ENCODE peak calls at places on chromosomes 16 and 17, in nine cellular contexts. N, R, T, P, K, J, C, W and O are unnamed samples.
A peak's percentile ranks its signal among the peaks of the same experiment; 100 is the strongest.

GRCh38 chr16:81478876-81479496 is 34.4 kb downstream of the CMIP start:
- DNase-seq in N (peak; percentile 53), R (peak; percentile 86), T (no peak), P (no peak), K (no peak), J (peak; percentile 69), C (no peak), W (peak; percentile 70), O (no peak)

GRCh38 chr17:50100921-50101345 is 5.8 kb downstream of the PDK2 start:
- DNase-seq in N (peak; percentile 63), R (no peak), T (no peak), P (no peak), K (no peak), J (peak; percentile 58), C (peak; percentile 34), W (no peak), O (no peak)

GRCh38 chr17:73309727-73310555 is 1.9 kb downstream of the CDC42EP4 start:
- DNase-seq in N (peak; percentile 88), R (peak; percentile 67), T (no peak), P (no peak), K (peak; percentile 84), J (no peak), C (no peak), W (no peak), O (no peak)

GRCh38 chr16:369866-370436 is 387 bp downstream of the MRPL28 start:
- DNase-seq in N (no peak), R (no peak), T (no peak), P (peak; percentile 63), K (peak; percentile 47), J (no peak), C (no peak), W (no peak), O (no peak)

GRCh38 chr17:57143341-57143740 is 58.3 kb downstream of the AKAP1 start:
- DNase-seq in N (no peak), R (no peak), T (no peak), P (no peak), K (no peak), J (no peak), C (no peak), W (no peak), O (no peak)

GRCh38 chr16:65572156-65572555 is 450.3 kb upstream of the CDH11 start:
- DNase-seq in N (no peak), R (no peak), T (no peak), P (no peak), K (no peak), J (no peak), C (peak; percentile 88), W (no peak), O (no peak)

GRCh38 chr16:715448-716249 is 731 bp downstream of the METRN start:
- DNase-seq in N (no peak), R (no peak), T (no peak), P (no peak), K (peak; percentile 83), J (no peak), C (no peak), W (no peak), O (no peak)

GRCh38 chr17:79427621-79428539 is 183.0 kb downstream of the RBFOX3 start:
- DNase-seq in N (no peak), R (no peak), T (no peak), P (no peak), K (no peak), J (no peak), C (no peak), W (no peak), O (no peak)

GRCh38 chr17:76523084-76524037 is 14.1 kb downstream of the CYGB start:
- DNase-seq in N (peak; percentile 71), R (peak; percentile 85), T (peak; percentile 85), P (no peak), K (peak; percentile 86), J (peak; percentile 75), C (peak; percentile 50), W (no peak), O (no peak)

GRCh38 chr17:16037636-16038035 is 38.0 kb downstream of the TTC19 start:
- DNase-seq in N (no peak), R (no peak), T (no peak), P (no peak), K (no peak), J (no peak), C (peak; percentile 27), W (no peak), O (no peak)

GRCh38 chr17:60372790-60373483 is 19.0 kb downstream of the USP32 start:
- DNase-seq in N (no peak), R (no peak), T (no peak), P (no peak), K (no peak), J (no peak), C (peak; percentile 87), W (no peak), O (no peak)

GRCh38 chr16:72961863-72962262 is 86.1 kb downstream of the ZFHX3 start:
- DNase-seq in N (no peak), R (no peak), T (no peak), P (no peak), K (no peak), J (no peak), C (no peak), W (no peak), O (peak; percentile 13)

GRCh38 chr16:70804153-70804728 is 3.3 kb upstream of the VAC14 start:
- DNase-seq in N (no peak), R (no peak), T (no peak), P (no peak), K (no peak), J (no peak), C (peak; percentile 93), W (no peak), O (no peak)

GRCh38 chr17:3818786-3819185 is 17.8 kb upstream of the ITGAE start:
- DNase-seq in N (no peak), R (no peak), T (no peak), P (no peak), K (no peak), J (no peak), C (no peak), W (no peak), O (no peak)

GRCh38 chr17:57861000-57861736 is 11.3 kb upstream of the MRPS23 start:
- DNase-seq in N (peak; percentile 91), R (peak; percentile 82), T (no peak), P (peak; percentile 83), K (peak; percentile 41), J (peak; percentile 78), C (peak; percentile 60), W (peak; percentile 76), O (peak; percentile 74)

GRCh38 chr17:47987240-47987835 is 16.4 kb downstream of the CDK5RAP3 start:
- DNase-seq in N (peak; percentile 58), R (no peak), T (no peak), P (no peak), K (peak; percentile 91), J (peak; percentile 48), C (no peak), W (peak; percentile 64), O (no peak)

GRCh38 chr17:41919165-41919817 is 540 bp upstream of the ACLY start:
- DNase-seq in N (no peak), R (peak; percentile 59), T (no peak), P (no peak), K (peak; percentile 85), J (no peak), C (no peak), W (peak; percentile 57), O (peak; percentile 90)
- H3K4me1 ChIP-seq in N (peaks cover 41% of the 10 kb centered on the region), R (peaks cover 46% of the 10 kb centered on the region), T (peaks cover 7% of the 10 kb centered on the region), P (peaks cover 40% of the 10 kb centered on the region), K (peaks cover 43% of the 10 kb centered on the region), J (peaks cover 30% of the 10 kb centered on the region), C (peaks cover 23% of the 10 kb centered on the region), W (no peaks in the 10 kb centered on the region), O (no peaks in the 10 kb centered on the region)

DNA sequence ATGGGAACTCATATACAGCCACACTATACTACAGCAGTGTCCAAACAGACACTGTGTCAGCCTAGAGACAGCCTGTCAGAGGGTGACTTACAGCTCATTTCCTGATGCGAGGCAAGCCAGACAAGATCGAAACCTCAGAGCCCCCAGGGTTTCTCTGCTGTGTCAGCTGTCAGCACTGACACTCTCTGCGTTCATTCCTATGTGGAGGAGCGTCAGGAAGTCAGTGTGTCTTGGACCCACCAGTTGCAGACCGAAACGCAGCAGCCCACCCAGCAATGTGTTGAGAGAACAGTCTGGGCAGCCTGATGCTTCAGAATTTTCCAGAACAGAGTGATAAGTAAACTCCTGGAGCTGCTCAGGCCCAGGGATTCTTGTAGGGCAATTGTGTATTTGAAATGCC is 20.6 kb upstream of the MAPT start:
- DNase-seq in N (no peak), R (no peak), T (no peak), P (no peak), K (peak; percentile 12), J (no peak), C (no peak), W (no peak), O (no peak)
- H3K4me3 ChIP-seq in N (no peak overlapping the region), R (no peak overlapping the region), T (no peak overlapping the region), P (no peak overlapping the region), K (no peak overlapping the region), J (no peak overlapping the region), C (no peak overlapping the region), W (no peak overlapping the region), O (no peak overlapping the region)

GRCh38 chr17:45308016-45308365 is 8.8 kb downstream of the MAP3K14 start:
- DNase-seq in N (no peak), R (no peak), T (no peak), P (no peak), K (no peak), J (no peak), C (no peak), W (no peak), O (no peak)

GRCh38 chr17:45307290-45308015 is 9.4 kb downstream of the MAP3K14 start:
- DNase-seq in N (peak; percentile 54), R (no peak), T (peak; percentile 50), P (no peak), K (no peak), J (no peak), C (peak; percentile 90), W (peak; percentile 37), O (no peak)

GRCh38 chr17:45305532-45306087 is 11.2 kb downstream of the MAP3K14 start:
- DNase-seq in N (no peak), R (no peak), T (no peak), P (no peak), K (no peak), J (no peak), C (peak; percentile 74), W (no peak), O (no peak)

GRCh38 chr17:45306094-45306493 is 10.7 kb downstream of the MAP3K14 start:
- DNase-seq in N (no peak), R (no peak), T (no peak), P (no peak), K (no peak), J (no peak), C (no peak), W (no peak), O (no peak)

DNA sequence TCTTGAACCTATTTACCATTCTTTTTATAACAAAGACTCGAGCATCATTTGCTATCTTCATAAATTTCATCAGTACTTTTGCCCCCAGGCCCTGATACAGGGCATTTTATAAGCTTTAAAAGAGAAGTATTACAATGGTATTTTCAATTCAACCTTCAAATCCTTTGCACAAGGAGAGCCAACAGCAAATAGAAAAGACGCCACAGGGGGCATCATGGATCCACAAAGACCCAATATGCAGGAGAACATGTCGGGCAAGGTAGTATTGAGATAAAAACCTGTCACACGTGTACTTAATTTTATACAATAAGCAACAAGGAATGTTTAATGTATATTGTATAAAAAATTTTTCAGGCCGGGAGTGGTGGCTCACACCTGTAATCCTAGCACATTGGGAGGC is 10.2 kb downstream of the MAP3K14 start:
- DNase-seq in N (no peak), R (no peak), T (no peak), P (no peak), K (no peak), J (no peak), C (no peak), W (no peak), O (no peak)
- TF ChIP-seq CTCF in N (no peak), R (no peak), T (no peak), P (no peak), K (peak; percentile 30), J (no peak), C (no peak), W (no peak), O (no peak)

GRCh38 chr17:69975808-69976207 is 99.2 kb upstream of the KCNJ16 start:
- DNase-seq in N (no peak), R (no peak), T (no peak), P (no peak), K (no peak), J (no peak), C (no peak), W (no peak), O (no peak)
- H3K4me1 ChIP-seq in N (no peaks in the 10 kb centered on the region), R (no peaks in the 10 kb centered on the region), T (no peaks in the 10 kb centered on the region), P (no peaks in the 10 kb centered on the region), K (no peaks in the 10 kb centered on the region), J (no peaks in the 10 kb centered on the region), C (peaks cover 3% of the 10 kb centered on the region), W (no peaks in the 10 kb centered on the region), O (no peaks in the 10 kb centered on the region)